ENCODE peak calls at places on chromosomes 3 and 15, in six cellular contexts. One of them, this sample, is unnamed. For H3K4me1, the result is how much of the 10 kb centered on the place peaks cover.

GRCh38 chr3:194879991-194880939 is 194.6 kb downstream of the FAM43A start:
- DNase-seq in heart right ventricle: peak
- DNase-seq in thoracic aorta: no peak
- DNase-seq in uterus: peak
- DNase-seq in lower lobe of right lung: no peak
- DNase-seq in mammary epithelial cell: no peak
- DNase-seq in this sample: no peak

GRCh38 chr15:98658831-98659699 is 10.7 kb downstream of the IGF1R start:
- DNase-seq in mammary epithelial cell: peak
- DNase-seq in heart right ventricle: no peak
- DNase-seq in uterus: peak
- DNase-seq in lower lobe of right lung: no peak
- DNase-seq in thoracic aorta: no peak
- DNase-seq in this sample: no peak

GRCh38 chr15:48336940-48337339 is 5.7 kb downstream of the DUT start:
- DNase-seq in thoracic aorta: no peak
- DNase-seq in uterus: no peak
- DNase-seq in lower lobe of right lung: no peak
- DNase-seq in heart right ventricle: no peak
- DNase-seq in mammary epithelial cell: no peak
- DNase-seq in this sample: no peak

GRCh38 chr15:63718590-63719035 is 115.1 kb downstream of the HERC1 start:
- DNase-seq in mammary epithelial cell: peak
- DNase-seq in thoracic aorta: no peak
- DNase-seq in heart right ventricle: no peak
- DNase-seq in uterus: no peak
- DNase-seq in lower lobe of right lung: no peak
- DNase-seq in this sample: no peak

GRCh38 chr15:63387741-63388468 is 6.3 kb upstream of the CA12 start:
- DNase-seq in lower lobe of right lung: no peak
- DNase-seq in uterus: no peak
- DNase-seq in heart right ventricle: no peak
- DNase-seq in mammary epithelial cell: no peak
- DNase-seq in thoracic aorta: no peak
- DNase-seq in this sample: no peak

GRCh38 chr15:89088605-89089315 is 504 bp downstream of the ABHD2 start:
- DNase-seq in thoracic aorta: no peak
- DNase-seq in uterus: no peak
- DNase-seq in mammary epithelial cell: no peak
- DNase-seq in lower lobe of right lung: peak
- DNase-seq in heart right ventricle: peak
- DNase-seq in this sample: no peak

GRCh38 chr3:52518723-52519444 is 14.8 kb downstream of the NT5DC2 start:
- DNase-seq in lower lobe of right lung: peak
- DNase-seq in uterus: peak
- DNase-seq in heart right ventricle: no peak
- DNase-seq in thoracic aorta: no peak
- DNase-seq in mammary epithelial cell: no peak
- DNase-seq in this sample: no peak

GRCh38 chr3:126113238-126113555 is 29.3 kb upstream of the SLC41A3 start:
- DNase-seq in lower lobe of right lung: no peak
- DNase-seq in uterus: peak
- DNase-seq in thoracic aorta: no peak
- DNase-seq in mammary epithelial cell: no peak
- DNase-seq in heart right ventricle: no peak
- DNase-seq in this sample: peak

GRCh38 chr3:192011137-192011536 is 550.2 kb downstream of the PYDC2 start:
- DNase-seq in uterus: no peak
- DNase-seq in mammary epithelial cell: peak
- DNase-seq in heart right ventricle: no peak
- DNase-seq in thoracic aorta: no peak
- DNase-seq in lower lobe of right lung: no peak
- DNase-seq in this sample: no peak

GRCh38 chr3:32877598-32877997 is 59.8 kb downstream of the TRIM71 start:
- DNase-seq in heart right ventricle: no peak
- DNase-seq in mammary epithelial cell: no peak
- DNase-seq in lower lobe of right lung: no peak
- DNase-seq in thoracic aorta: no peak
- DNase-seq in uterus: no peak
- DNase-seq in this sample: no peak

GRCh38 chr15:52252781-52253180 is 42.8 kb downstream of the MYO5C start:
- DNase-seq in mammary epithelial cell: peak
- DNase-seq in heart right ventricle: no peak
- DNase-seq in uterus: no peak
- DNase-seq in lower lobe of right lung: no peak
- DNase-seq in thoracic aorta: no peak
- DNase-seq in this sample: no peak

GRCh38 chr3:128950223-128950938 is 43.5 kb downstream of the CFAP92 start:
- DNase-seq in thoracic aorta: no peak
- DNase-seq in lower lobe of right lung: no peak
- DNase-seq in uterus: no peak
- DNase-seq in heart right ventricle: no peak
- DNase-seq in mammary epithelial cell: no peak
- DNase-seq in this sample: no peak

GRCh38 chr15:32910839-32911238 is 193.0 kb downstream of the GREM1 start:
- DNase-seq in uterus: no peak
- DNase-seq in lower lobe of right lung: no peak
- DNase-seq in heart right ventricle: no peak
- DNase-seq in mammary epithelial cell: no peak
- DNase-seq in thoracic aorta: no peak
- DNase-seq in this sample: no peak

GRCh38 chr3:195731356-195731960 is 10.7 kb downstream of the MUC20 start:
- DNase-seq in mammary epithelial cell: no peak
- DNase-seq in heart right ventricle: no peak
- DNase-seq in uterus: no peak
- DNase-seq in lower lobe of right lung: peak
- DNase-seq in thoracic aorta: no peak
- DNase-seq in this sample: no peak

GRCh38 chr3:126147147-126147931 is 33.0 kb downstream of the ALDH1L1 start:
- DNase-seq in uterus: peak
- DNase-seq in thoracic aorta: no peak
- DNase-seq in heart right ventricle: peak
- DNase-seq in lower lobe of right lung: no peak
- DNase-seq in mammary epithelial cell: no peak
- DNase-seq in this sample: peak

GRCh38 chr3:98874602-98875249 is 26.8 kb downstream of the DCBLD2 start:
- DNase-seq in lower lobe of right lung: no peak
- DNase-seq in heart right ventricle: no peak
- DNase-seq in mammary epithelial cell: no peak
- DNase-seq in thoracic aorta: no peak
- DNase-seq in uterus: no peak
- DNase-seq in this sample: no peak

GRCh38 chr3:10467904-10468610 is 37.3 kb downstream of the ATP2B2 start:
- DNase-seq in heart right ventricle: no peak
- DNase-seq in thoracic aorta: no peak
- DNase-seq in uterus: no peak
- DNase-seq in mammary epithelial cell: no peak
- DNase-seq in lower lobe of right lung: no peak
- DNase-seq in this sample: no peak

GRCh38 chr3:111012388-111013248 is 59.0 kb upstream of the NECTIN3 start:
- DNase-seq in uterus: no peak
- DNase-seq in heart right ventricle: no peak
- DNase-seq in thoracic aorta: no peak
- DNase-seq in mammary epithelial cell: peak
- DNase-seq in lower lobe of right lung: no peak
- DNase-seq in this sample: no peak

GRCh38 chr3:30354972-30355371 is 251.4 kb upstream of the TGFBR2 start:
- DNase-seq in heart right ventricle: no peak
- DNase-seq in lower lobe of right lung: no peak
- DNase-seq in thoracic aorta: no peak
- DNase-seq in mammary epithelial cell: no peak
- DNase-seq in uterus: no peak
- DNase-seq in this sample: no peak

GRCh38 chr3:194395767-194396527 is 3.1 kb downstream of the GP5 start:
- DNase-seq in thoracic aorta: no peak
- DNase-seq in heart right ventricle: no peak
- DNase-seq in uterus: peak
- DNase-seq in mammary epithelial cell: no peak
- DNase-seq in lower lobe of right lung: no peak
- DNase-seq in this sample: peak

GRCh38 chr3:189325454-189325853 is 153.7 kb downstream of the TPRG1 start:
- DNase-seq in thoracic aorta: no peak
- DNase-seq in mammary epithelial cell: no peak
- DNase-seq in uterus: no peak
- DNase-seq in heart right ventricle: no peak
- DNase-seq in lower lobe of right lung: no peak
- DNase-seq in this sample: no peak

GRCh38 chr3:55434789-55435188 is 52.3 kb downstream of the WNT5A start:
- DNase-seq in heart right ventricle: no peak
- DNase-seq in uterus: no peak
- DNase-seq in thoracic aorta: no peak
- DNase-seq in lower lobe of right lung: peak
- DNase-seq in mammary epithelial cell: peak
- DNase-seq in this sample: no peak

GRCh38 chr15:43923553-43923952 is 96.8 kb downstream of the WDR76 start:
- DNase-seq in lower lobe of right lung: no peak
- DNase-seq in thoracic aorta: no peak
- DNase-seq in mammary epithelial cell: no peak
- DNase-seq in uterus: no peak
- DNase-seq in heart right ventricle: no peak
- DNase-seq in this sample: no peak

GRCh38 chr3:184337981-184338380 is 581 bp downstream of the FAM131A start:
- DNase-seq in thoracic aorta: no peak
- DNase-seq in lower lobe of right lung: no peak
- DNase-seq in heart right ventricle: no peak
- DNase-seq in mammary epithelial cell: no peak
- DNase-seq in uterus: no peak
- DNase-seq in this sample: no peak
- H3K4me3 ChIP-seq in thoracic aorta: peak
- H3K4me3 ChIP-seq in lower lobe of right lung: peak
- H3K4me3 ChIP-seq in heart right ventricle: peak
- H3K4me3 ChIP-seq in mammary epithelial cell: no peak
- H3K4me3 ChIP-seq in uterus: peak
- H3K4me3 ChIP-seq in this sample: no peak

GRCh38 chr15:70262591-70263274 is 165.0 kb upstream of the TLE3 start:
- DNase-seq in thoracic aorta: no peak
- DNase-seq in mammary epithelial cell: no peak
- DNase-seq in lower lobe of right lung: no peak
- DNase-seq in uterus: no peak
- DNase-seq in heart right ventricle: no peak
- DNase-seq in this sample: peak
- H3K4me1 ChIP-seq in thoracic aorta: under half
- H3K4me1 ChIP-seq in mammary epithelial cell: under half
- H3K4me1 ChIP-seq in lower lobe of right lung: half or more
- H3K4me1 ChIP-seq in uterus: under half
- H3K4me1 ChIP-seq in heart right ventricle: under half
- H3K4me1 ChIP-seq in this sample: under half

DNA sequence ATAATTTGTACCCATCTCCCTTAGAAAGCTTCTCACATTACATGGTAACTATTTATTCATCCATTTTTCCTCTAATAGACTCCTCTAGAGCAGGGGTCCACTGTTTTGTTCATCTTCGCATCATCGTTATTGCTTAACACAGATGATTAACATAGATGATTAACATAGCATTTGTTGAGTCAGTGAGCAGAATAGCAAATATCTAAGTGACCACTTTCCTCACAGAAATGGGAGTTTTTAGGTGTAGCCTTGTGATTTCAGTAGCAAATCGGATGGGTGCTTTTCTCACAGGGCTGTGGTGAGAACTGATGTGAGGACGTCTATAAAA is 37.4 kb downstream of the MAP3K13 start:
- DNase-seq in heart right ventricle: no peak
- DNase-seq in thoracic aorta: no peak
- DNase-seq in lower lobe of right lung: no peak
- DNase-seq in uterus: no peak
- DNase-seq in mammary epithelial cell: peak
- DNase-seq in this sample: no peak
- H3K27ac ChIP-seq in heart right ventricle: no peak
- H3K27ac ChIP-seq in thoracic aorta: no peak
- H3K27ac ChIP-seq in lower lobe of right lung: no peak
- H3K27ac ChIP-seq in uterus: no peak
- H3K27ac ChIP-seq in mammary epithelial cell: no peak
- H3K27ac ChIP-seq in this sample: no peak

GRCh38 chr3:105352976-105353375 is 13.7 kb upstream of the ALCAM start:
- DNase-seq in uterus: no peak
- DNase-seq in mammary epithelial cell: no peak
- DNase-seq in lower lobe of right lung: no peak
- DNase-seq in heart right ventricle: no peak
- DNase-seq in thoracic aorta: no peak
- DNase-seq in this sample: no peak

GRCh38 chr3:105351821-105352220 is 14.9 kb upstream of the ALCAM start:
- DNase-seq in heart right ventricle: no peak
- DNase-seq in mammary epithelial cell: peak
- DNase-seq in thoracic aorta: no peak
- DNase-seq in lower lobe of right lung: no peak
- DNase-seq in uterus: no peak
- DNase-seq in this sample: no peak

GRCh38 chr3:105355355-105356063 is 11.2 kb upstream of the ALCAM start:
- DNase-seq in lower lobe of right lung: no peak
- DNase-seq in uterus: no peak
- DNase-seq in mammary epithelial cell: peak
- DNase-seq in thoracic aorta: no peak
- DNase-seq in heart right ventricle: no peak
- DNase-seq in this sample: no peak

GRCh38 chr3:105354429-105354828 is 12.3 kb upstream of the ALCAM start:
- DNase-seq in lower lobe of right lung: no peak
- DNase-seq in uterus: no peak
- DNase-seq in mammary epithelial cell: no peak
- DNase-seq in heart right ventricle: no peak
- DNase-seq in thoracic aorta: no peak
- DNase-seq in this sample: no peak

DNA sequence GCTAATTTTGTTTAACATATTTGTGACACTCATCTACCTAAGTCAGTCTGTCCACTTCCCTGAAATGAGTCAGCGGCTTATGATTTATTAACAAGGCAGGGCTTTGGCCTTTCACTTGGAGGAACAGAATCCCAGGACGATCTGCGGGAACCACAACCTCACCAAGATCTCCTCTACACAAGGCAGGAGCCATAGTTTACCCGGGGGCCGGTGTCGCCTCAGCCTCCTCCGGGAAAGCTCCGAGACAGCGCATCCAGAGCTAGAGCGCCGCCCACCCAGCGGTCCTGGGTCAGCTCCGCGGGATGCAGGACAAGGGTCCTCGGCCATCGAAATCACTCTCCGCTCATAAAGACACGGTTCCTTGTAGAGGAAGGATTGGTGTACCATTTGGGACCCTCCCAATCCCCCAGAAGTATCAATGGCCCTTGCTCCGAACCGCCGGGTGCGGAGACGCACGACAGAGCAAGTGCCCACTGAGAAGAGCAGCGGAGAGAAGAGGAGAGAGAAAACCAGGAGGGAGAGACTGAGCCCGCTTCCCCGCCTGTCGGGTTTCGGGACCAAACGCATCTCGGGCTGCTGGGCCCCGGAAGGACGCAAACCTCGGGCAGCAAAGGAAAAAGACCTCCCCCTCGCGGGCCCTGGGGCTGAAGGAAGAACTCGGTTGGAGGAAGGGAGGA is 13.1 kb upstream of the ALCAM start:
- DNase-seq in lower lobe of right lung: peak
- DNase-seq in mammary epithelial cell: no peak
- DNase-seq in heart right ventricle: no peak
- DNase-seq in thoracic aorta: no peak
- DNase-seq in uterus: no peak
- DNase-seq in this sample: no peak
- H3K4me3 ChIP-seq in lower lobe of right lung: peak
- H3K4me3 ChIP-seq in mammary epithelial cell: no peak
- H3K4me3 ChIP-seq in heart right ventricle: peak
- H3K4me3 ChIP-seq in thoracic aorta: peak
- H3K4me3 ChIP-seq in uterus: no peak
- H3K4me3 ChIP-seq in this sample: peak

This sample was measured in Peyer's patch.